ENCODE peak calls at places on chromosomes 13 and 19, in eight cellular contexts. Q is gastrocnemius medialis, J is right lobe of liver, Z is left ventricle myocardium inferior, G is lower lobe of right lung, K is dorsolateral prefrontal cortex, R is AG04450, V is endodermal cell. H is an unnamed sample.

GRCh38 chr19:44587863-44588752 is 25.3 kb upstream of the IGSF23 start:
- DNase-seq in V (no peak), Q (peak; percentile 25), K (no peak), R (peak; percentile 86), J (no peak), G (no peak), Z (no peak), H (peak; percentile 81)

GRCh38 chr19:50427997-50428425 is 4.7 kb upstream of the MYBPC2 start:
- DNase-seq in Q (peak; percentile 87), R (peak; percentile 11), V (peak; percentile 91), J (peak; percentile 88), Z (peak; percentile 85), G (peak; percentile 96), K (peak; percentile 34), H (peak; percentile 17)

GRCh38 chr19:42440357-42441046 is 2.2 kb downstream of the CXCL17 start:
- DNase-seq in J (peak; percentile 82), Q (peak; percentile 23), Z (peak; percentile 77), G (peak; percentile 89), K (peak; percentile 26), V (peak; percentile 92), R (peak; percentile 26), H (peak; percentile 55)

GRCh38 chr13:99265823-99266426 is 7.7 kb upstream of the GPR18 start:
- DNase-seq in Q (no peak), G (no peak), Z (no peak), J (no peak), R (no peak), V (no peak), K (no peak), H (peak; percentile 53)

GRCh38 chr13:106373304-106373988 is 162.0 kb downstream of the EFNB2 start:
- DNase-seq in J (no peak), Z (no peak), Q (no peak), R (no peak), G (no peak), V (no peak), K (no peak), H (no peak)

GRCh38 chr19:38684078-38684861 is 36.8 kb downstream of the ACTN4 start:
- DNase-seq in V (peak; percentile 78), Z (peak; percentile 52), J (no peak), G (peak; percentile 80), R (no peak), Q (peak; percentile 56), K (no peak), H (peak; percentile 96)

GRCh38 chr13:90839061-90839460 is 508.4 kb upstream of the MIR17HG start:
- DNase-seq in K (no peak), V (no peak), Z (no peak), R (no peak), J (no peak), G (no peak), Q (no peak), H (peak; percentile 36)

GRCh38 chr19:49528211-49528771 is 488 bp downstream of the RCN3 start:
- DNase-seq in J (no peak), K (no peak), Q (no peak), G (no peak), Z (no peak), R (no peak), V (no peak), H (no peak)

GRCh38 chr13:85236431-85236830 is 562.8 kb downstream of the SLITRK6 start:
- DNase-seq in Q (no peak), K (no peak), R (no peak), Z (no peak), V (no peak), J (no peak), G (no peak), H (peak; percentile 58)

GRCh38 chr13:49927755-49928154 is 8.4 kb downstream of the SPRYD7 start:
- DNase-seq in Q (no peak), R (no peak), J (no peak), K (no peak), V (no peak), Z (no peak), G (no peak), H (no peak)

GRCh38 chr19:38276942-38277517 is 12.7 kb downstream of the SPINT2 start:
- DNase-seq in V (no peak), Z (no peak), R (no peak), J (no peak), Q (no peak), G (no peak), K (no peak), H (no peak)

GRCh38 chr19:39327990-39328705 is 7.5 kb upstream of the LRFN1 start:
- DNase-seq in V (peak; percentile 97), K (peak; percentile 91), J (peak; percentile 87), Z (peak; percentile 82), R (peak; percentile 30), Q (peak; percentile 54), G (peak; percentile 89), H (peak; percentile 77)

GRCh38 chr19:55641376-55642152 is 762 bp downstream of the ZNF580 start:
- DNase-seq in G (no peak), V (no peak), K (no peak), R (no peak), J (peak; percentile 39), Q (no peak), Z (no peak), H (no peak)

GRCh38 chr19:54906819-54907218 is 871 bp downstream of the NCR1 start:
- DNase-seq in V (no peak), K (no peak), Q (no peak), J (peak; percentile 4), G (no peak), R (no peak), Z (no peak), H (no peak)

GRCh38 chr13:33213024-33213795 is 72.3 kb downstream of the STARD13 start:
- DNase-seq in Z (no peak), G (no peak), Q (no peak), K (no peak), V (no peak), R (no peak), J (no peak), H (peak; percentile 36)

GRCh38 chr13:28494537-28494860 is 429 bp downstream of the FLT1 start:
- DNase-seq in G (peak; percentile 49), J (no peak), K (peak; percentile 37), Q (no peak), R (no peak), V (no peak), Z (no peak), H (no peak)

DNA sequence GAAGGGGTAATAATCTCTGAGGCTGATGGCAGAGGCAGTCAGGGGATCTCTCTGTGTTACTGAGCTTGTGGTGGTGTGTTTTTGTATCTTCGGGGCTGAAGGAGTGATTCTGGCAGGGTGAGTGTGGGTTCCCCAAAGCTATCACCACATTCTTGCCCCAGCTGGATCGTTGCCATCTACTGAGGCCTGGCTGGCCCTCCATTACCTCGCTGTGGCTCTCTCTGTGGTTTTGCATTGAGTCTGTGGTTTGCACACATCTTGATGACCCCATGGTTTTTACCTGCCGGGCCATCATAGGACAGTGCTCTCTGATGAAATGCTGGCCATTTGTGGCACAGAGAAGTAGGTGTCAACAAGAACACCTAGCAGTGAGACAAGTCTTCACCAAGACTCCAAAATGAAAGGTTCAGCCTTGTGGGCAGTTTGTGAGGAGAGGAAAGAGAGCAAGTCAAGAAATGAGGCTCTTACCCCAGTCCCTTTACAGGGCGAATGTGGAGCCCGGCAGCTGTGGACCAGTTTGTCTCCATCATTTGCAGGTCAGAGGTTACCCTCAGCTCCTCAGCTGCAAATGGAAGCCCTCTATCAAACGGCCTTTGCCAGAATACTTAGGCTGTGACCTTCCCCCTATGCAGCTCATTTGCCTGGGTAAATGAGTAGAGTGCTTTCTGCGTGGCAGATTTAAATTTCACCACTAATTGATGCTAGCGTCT is 69.0 kb upstream of the NPAS1 start:
- DNase-seq in V (no peak), R (no peak), G (no peak), Q (no peak), J (no peak), Z (no peak), K (no peak), H (no peak)
- H3K27ac ChIP-seq in V (peak overlapping the region; percentile 29), R (peak overlapping the region; percentile 11), G (no peak overlapping the region), Q (no peak overlapping the region), J (peak overlapping the region; percentile 39), Z (peak overlapping the region; percentile 25), K (peak overlapping the region; percentile 73), H (peak overlapping the region; percentile 85)

GRCh38 chr19:47742636-47743035 is 2.7 kb upstream of the NOP53 start:
- DNase-seq in J (no peak), Q (no peak), G (no peak), K (no peak), Z (no peak), R (no peak), V (no peak), H (no peak)
- TF ChIP-seq CTCF in J (no peak), Q (no peak), G (no peak), K (no peak), Z (no peak), R (no peak), V (no peak), H (no peak)

GRCh38 chr19:15621801-15622200 is 6.8 kb downstream of the CYP4F8 start:
- DNase-seq in Z (no peak), R (no peak), Q (no peak), V (no peak), K (no peak), G (no peak), J (no peak), H (no peak)

GRCh38 chr19:15616183-15616582 is 1.2 kb downstream of the CYP4F8 start:
- DNase-seq in K (no peak), V (no peak), J (no peak), Z (no peak), Q (no peak), G (no peak), R (no peak), H (no peak)

GRCh38 chr19:15615526-15615925 is 508 bp downstream of the CYP4F8 start:
- DNase-seq in Z (no peak), J (no peak), V (no peak), G (no peak), K (no peak), Q (no peak), R (no peak), H (no peak)

GRCh38 chr19:15616627-15617270 is 1.7 kb downstream of the CYP4F8 start:
- DNase-seq in K (no peak), V (no peak), Q (no peak), J (no peak), G (no peak), Z (no peak), R (no peak), H (no peak)

GRCh38 chr19:15618321-15618720 is 3.3 kb downstream of the CYP4F8 start:
- DNase-seq in Q (no peak), V (no peak), Z (no peak), J (no peak), G (no peak), K (no peak), R (no peak), H (no peak)
- H3K27ac ChIP-seq in Q (no peak overlapping the region), V (no peak overlapping the region), Z (no peak overlapping the region), J (no peak overlapping the region), G (no peak overlapping the region), K (no peak overlapping the region), R (no peak overlapping the region), H (no peak overlapping the region)

DNA sequence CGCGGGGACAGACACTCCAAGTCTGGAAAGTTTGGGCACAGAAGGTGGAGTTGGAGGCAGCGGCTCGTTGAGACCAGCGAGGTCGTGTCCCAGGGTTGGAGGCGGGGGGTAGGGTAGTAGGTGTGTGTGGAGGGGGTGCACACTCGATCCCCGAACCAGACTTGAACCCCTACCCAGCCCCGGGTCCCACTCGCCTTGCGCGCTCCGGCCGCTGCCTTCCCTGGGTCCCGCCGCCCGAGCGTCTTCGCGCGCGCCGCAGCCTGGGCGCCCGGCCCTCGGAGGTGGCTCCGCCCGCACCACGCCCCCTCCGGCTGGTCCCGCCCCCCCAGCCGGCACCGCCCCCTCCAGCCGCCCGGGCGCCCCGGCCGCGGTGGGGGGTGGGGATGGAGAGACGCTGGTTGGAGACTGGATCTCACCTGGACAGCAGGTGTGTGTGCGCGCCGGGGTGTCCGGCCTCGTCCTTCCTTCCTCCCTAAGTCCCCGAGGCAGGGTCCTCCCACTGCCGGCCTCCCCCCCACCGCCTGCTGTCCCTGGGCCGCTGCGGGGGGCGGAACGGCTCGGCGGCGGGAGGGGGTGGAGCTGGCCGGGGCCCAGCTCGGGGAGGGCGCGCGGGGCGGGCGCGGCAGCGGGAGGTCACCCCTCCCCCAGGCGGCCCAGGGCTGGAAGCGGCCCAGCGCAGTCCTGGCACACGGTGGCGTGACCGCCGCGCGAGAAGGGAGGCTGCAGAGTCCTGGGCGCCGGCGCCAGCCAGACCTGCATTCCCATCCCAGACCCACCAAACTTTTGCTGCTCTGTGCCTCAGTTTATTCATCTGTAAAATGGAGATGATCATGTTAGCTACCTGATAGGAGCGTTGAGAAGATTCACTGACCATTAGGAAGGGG is at the start of gene KANK2:
- DNase-seq in Z (peak; percentile 88), V (peak; percentile 97), Q (peak; percentile 47), G (peak; percentile 89), R (no peak), K (peak; percentile 53), J (peak; percentile 92), H (peak; percentile 97)
- TF ChIP-seq CTCF in Z (peak; percentile 32), V (peak; percentile 41), Q (no peak), G (no peak), R (no peak), K (peak; percentile 32), J (no peak), H (no peak)